ENCODE peak calls at places on chromosomes 7 and 10, in seven cellular contexts. X, W, J, U, D, R and S are unnamed samples.

GRCh38 chr10:43420369-43421200 is 11.6 kb upstream of the HNRNPF start:
- DNase-seq in X (peak; percentile 96), W (peak; percentile 77), J (no peak), U (no peak), D (peak; percentile 92), R (peak; percentile 90), S (peak; percentile 74)

GRCh38 chr7:12692479-12693259 is 5.2 kb downstream of the ARL4A start:
- DNase-seq in X (no peak), W (no peak), J (no peak), U (no peak), D (no peak), R (no peak), S (no peak)

GRCh38 chr10:131947631-131948347 is 33.9 kb downstream of the BNIP3 start:
- DNase-seq in X (peak; percentile 75), W (peak; percentile 10), J (no peak), U (no peak), D (no peak), R (no peak), S (no peak)

GRCh38 chr7:134175724-134176350 is 48.7 kb downstream of the LRGUK start:
- DNase-seq in X (no peak), W (no peak), J (no peak), U (no peak), D (no peak), R (no peak), S (no peak)

GRCh38 chr10:22823109-22823508 is 104.7 kb upstream of the ARMC3 start:
- DNase-seq in X (peak; percentile 50), W (no peak), J (peak; percentile 95), U (no peak), D (no peak), R (no peak), S (no peak)

GRCh38 chr10:131831561-131831960 is 69.2 kb upstream of the PPP2R2D start:
- DNase-seq in X (no peak), W (no peak), J (no peak), U (no peak), D (peak; percentile 41), R (peak; percentile 6), S (no peak)

GRCh38 chr10:97494863-97495506 is 3.2 kb downstream of the MMS19 start:
- DNase-seq in X (peak; percentile 74), W (no peak), J (no peak), U (no peak), D (no peak), R (no peak), S (peak; percentile 20)

GRCh38 chr10:120833222-120833928 is 17.8 kb upstream of the WDR11 start:
- DNase-seq in X (no peak), W (no peak), J (no peak), U (no peak), D (no peak), R (no peak), S (no peak)

GRCh38 chr7:112646787-112647186 is 143.4 kb downstream of the TMEM168 start:
- DNase-seq in X (no peak), W (no peak), J (no peak), U (peak; percentile 59), D (no peak), R (no peak), S (no peak)

GRCh38 chr7:91565499-91566331 is 301.5 kb downstream of the FZD1 start:
- DNase-seq in X (no peak), W (peak; percentile 34), J (no peak), U (no peak), D (no peak), R (no peak), S (no peak)

GRCh38 chr10:19683965-19684364 is 132.3 kb upstream of the PLXDC2 start:
- DNase-seq in X (peak; percentile 34), W (no peak), J (no peak), U (no peak), D (no peak), R (no peak), S (no peak)

GRCh38 chr7:151682831-151683614 is 163.3 kb upstream of the RHEB start:
- DNase-seq in X (no peak), W (no peak), J (no peak), U (no peak), D (no peak), R (no peak), S (no peak)

GRCh38 chr10:83515001-83515400 is 624.3 kb upstream of the GHITM start:
- DNase-seq in X (no peak), W (no peak), J (no peak), U (no peak), D (no peak), R (no peak), S (no peak)

GRCh38 chr7:87000344-87000743 is 59.1 kb downstream of the ELAPOR2 start:
- DNase-seq in X (peak; percentile 2), W (no peak), J (no peak), U (no peak), D (no peak), R (no peak), S (no peak)

GRCh38 chr7:66099551-66100407 is 14.9 kb upstream of the CRCP start:
- DNase-seq in X (peak; percentile 93), W (peak; percentile 81), J (peak; percentile 86), U (no peak), D (peak; percentile 78), R (peak; percentile 87), S (no peak)

GRCh38 chr10:120505056-120505455 is 48.0 kb downstream of the PLPP4 start:
- DNase-seq in X (no peak), W (no peak), J (no peak), U (peak; percentile 61), D (no peak), R (no peak), S (no peak)

GRCh38 chr7:47470567-47471357 is 111.1 kb downstream of the TNS3 start:
- DNase-seq in X (no peak), W (peak; percentile 86), J (no peak), U (no peak), D (no peak), R (no peak), S (no peak)

DNA sequence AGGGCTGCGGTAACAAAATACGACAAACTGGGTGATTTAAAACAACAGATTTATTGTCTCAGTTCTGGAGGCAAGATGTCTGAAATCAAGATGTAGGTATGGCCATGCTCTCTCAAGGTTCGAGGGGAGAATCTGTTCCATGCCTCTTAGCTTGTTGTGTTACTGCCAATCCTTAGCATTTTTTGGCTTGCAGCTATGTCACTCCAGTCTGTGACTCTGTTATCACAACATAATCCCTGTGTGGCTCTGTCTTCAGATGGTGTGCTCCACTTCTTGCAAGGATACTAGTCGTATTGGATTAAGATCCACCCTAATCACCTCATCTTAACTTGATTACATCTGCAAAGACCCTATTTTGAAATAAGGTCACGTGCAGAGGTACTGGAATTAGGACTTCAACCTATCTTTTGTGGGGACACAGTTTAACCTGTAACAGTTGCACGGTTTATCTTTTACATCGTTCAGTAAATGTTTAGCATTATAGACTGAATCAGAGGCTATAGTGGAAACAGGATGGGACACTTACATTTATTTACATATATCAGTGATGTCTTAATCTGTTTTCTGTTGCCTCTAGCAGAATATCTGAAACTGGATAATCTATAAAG is 3.1 kb downstream of the C1GALT1 start:
- DNase-seq in X (no peak), W (no peak), J (no peak), U (no peak), D (no peak), R (no peak), S (no peak)
- H3K4me3 ChIP-seq in X (no peak overlapping the region), W (no peak overlapping the region), J (no peak overlapping the region), U (no peak overlapping the region), D (no peak overlapping the region), R (no peak overlapping the region), S (no peak overlapping the region)

DNA sequence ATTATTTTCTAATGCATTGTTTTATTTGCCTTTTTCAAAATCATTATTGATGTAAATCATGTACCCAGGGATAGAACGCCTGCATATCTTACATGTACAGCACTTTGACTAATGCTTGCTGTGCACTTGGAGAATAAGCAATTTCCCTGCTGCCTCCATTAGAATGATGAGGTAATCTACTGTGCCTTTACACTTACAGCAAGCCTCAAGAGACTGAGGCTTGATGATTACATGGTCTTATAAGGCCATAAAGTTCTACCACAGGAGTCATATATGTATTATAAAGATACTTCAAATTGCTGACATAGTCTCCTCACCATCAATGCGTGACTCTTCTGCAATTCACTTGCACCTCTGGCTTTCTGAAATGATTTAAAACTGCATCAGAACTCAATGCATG is 328.6 kb upstream of the HGF start:
- DNase-seq in X (no peak), W (no peak), J (no peak), U (no peak), D (no peak), R (no peak), S (no peak)
- H3K4me3 ChIP-seq in X (no peak overlapping the region), W (no peak overlapping the region), J (no peak overlapping the region), U (no peak overlapping the region), D (no peak overlapping the region), R (no peak overlapping the region), S (no peak overlapping the region)

GRCh38 chr7:33760834-33761233 is 144.5 kb upstream of the BMPER start:
- DNase-seq in X (no peak), W (no peak), J (no peak), U (no peak), D (no peak), R (no peak), S (no peak)

GRCh38 chr7:33764752-33765451 is 140.4 kb upstream of the BMPER start:
- DNase-seq in X (peak; percentile 92), W (no peak), J (no peak), U (no peak), D (no peak), R (no peak), S (no peak)

GRCh38 chr7:33761440-33762080 is 143.8 kb upstream of the BMPER start:
- DNase-seq in X (no peak), W (no peak), J (no peak), U (no peak), D (no peak), R (no peak), S (no peak)

GRCh38 chr7:33762153-33762902 is 143.0 kb upstream of the BMPER start:
- DNase-seq in X (no peak), W (no peak), J (no peak), U (no peak), D (no peak), R (no peak), S (no peak)

DNA sequence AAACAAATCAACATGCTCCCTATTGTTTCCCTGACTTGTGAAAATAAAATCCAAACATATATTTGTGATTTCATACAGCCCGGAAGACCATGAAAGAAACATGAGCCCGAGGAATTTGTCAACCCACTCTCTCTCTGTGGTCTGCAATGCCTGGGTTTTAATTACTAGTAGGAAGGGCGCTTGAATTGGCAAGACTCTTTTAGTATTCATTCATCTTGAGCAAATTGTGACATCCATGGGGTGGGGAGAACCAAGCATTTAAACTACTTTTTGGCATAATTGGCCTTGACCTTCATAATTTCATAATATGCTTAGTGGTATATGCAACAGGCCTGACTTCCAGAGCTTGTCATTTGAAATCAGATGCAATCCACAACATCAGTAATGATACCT is 142.4 kb upstream of the BMPER start:
- DNase-seq in X (no peak), W (no peak), J (no peak), U (no peak), D (no peak), R (no peak), S (no peak)
- H3K4me3 ChIP-seq in X (no peak overlapping the region), W (no peak overlapping the region), J (no peak overlapping the region), U (no peak overlapping the region), D (no peak overlapping the region), R (no peak overlapping the region), S (no peak overlapping the region)

DNA sequence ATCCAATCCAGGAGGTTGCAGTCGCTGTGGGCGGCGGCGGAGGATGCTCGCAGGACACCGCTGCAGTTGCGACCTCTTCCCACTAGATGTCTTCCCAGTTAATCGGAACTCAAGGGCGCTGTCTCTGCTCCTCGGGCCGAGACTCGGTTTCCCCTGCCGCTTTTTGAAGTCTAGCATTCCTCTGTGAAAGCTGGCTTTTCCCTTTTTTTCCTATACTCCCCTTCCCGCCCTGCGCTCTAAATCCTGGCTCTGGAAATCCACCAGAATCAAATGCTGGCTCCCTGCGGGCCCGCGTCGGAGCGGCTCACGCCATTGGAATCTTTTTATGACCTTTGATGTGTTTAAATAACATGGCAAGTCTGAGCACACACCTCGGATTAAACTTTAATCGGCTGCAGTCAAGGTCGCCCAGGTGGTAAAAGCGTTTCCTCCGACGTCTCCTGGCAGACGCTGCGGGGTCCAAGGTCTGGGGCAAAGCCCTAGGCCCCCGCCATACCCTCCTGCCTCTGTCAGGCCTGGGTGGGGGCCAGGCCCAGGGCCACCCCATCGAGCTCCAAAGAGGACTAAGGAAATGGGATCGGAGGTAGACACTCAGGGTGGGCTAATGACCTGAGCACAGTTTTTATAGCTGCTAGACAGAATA is 10.7 kb upstream of the HOXA13 start:
- DNase-seq in X (peak; percentile 47), W (peak; percentile 38), J (no peak), U (no peak), D (no peak), R (no peak), S (no peak)
- H3K4me3 ChIP-seq in X (peak overlapping the region; percentile 24), W (no peak overlapping the region), J (peak overlapping the region; percentile 43), U (no peak overlapping the region), D (peak overlapping the region; percentile 20), R (peak overlapping the region; percentile 26), S (no peak overlapping the region)